ENCODE peak calls at places on chromosome 16, in five cellular contexts. One of them, this sample, is unnamed.

GRCh38 chr16:10122546-10122945 is 59.7 kb downstream of the GRIN2A start:
- DNase-seq in cardiac fibroblast: no peak
- DNase-seq in dorsolateral prefrontal cortex: no peak
- DNase-seq in epithelial cell of esophagus: no peak
- DNase-seq in lower leg skin: no peak
- DNase-seq in this sample: no peak

GRCh38 chr16:13324861-13325260 is 423.5 kb downstream of the SHISA9 start:
- DNase-seq in cardiac fibroblast: no peak
- DNase-seq in dorsolateral prefrontal cortex: no peak
- DNase-seq in epithelial cell of esophagus: no peak
- DNase-seq in lower leg skin: no peak
- DNase-seq in this sample: no peak

GRCh38 chr16:55204923-55205322 is 119.1 kb upstream of the IRX6 start:
- DNase-seq in cardiac fibroblast: no peak
- DNase-seq in dorsolateral prefrontal cortex: no peak
- DNase-seq in epithelial cell of esophagus: no peak
- DNase-seq in lower leg skin: no peak
- DNase-seq in this sample: no peak

GRCh38 chr16:84726670-84727467 is 27.1 kb downstream of the USP10 start:
- DNase-seq in cardiac fibroblast: no peak
- DNase-seq in dorsolateral prefrontal cortex: no peak
- DNase-seq in epithelial cell of esophagus: no peak
- DNase-seq in lower leg skin: no peak
- DNase-seq in this sample: no peak

GRCh38 chr16:8173111-8173644 is 417.1 kb downstream of the TMEM114 start:
- DNase-seq in cardiac fibroblast: peak
- DNase-seq in dorsolateral prefrontal cortex: peak
- DNase-seq in epithelial cell of esophagus: peak
- DNase-seq in lower leg skin: peak
- DNase-seq in this sample: peak

GRCh38 chr16:74117798-74118197 is 178.8 kb upstream of the PSMD7 start:
- DNase-seq in cardiac fibroblast: no peak
- DNase-seq in dorsolateral prefrontal cortex: no peak
- DNase-seq in epithelial cell of esophagus: no peak
- DNase-seq in lower leg skin: no peak
- DNase-seq in this sample: no peak

GRCh38 chr16:28596115-28596630 is 677 bp downstream of the SULT1A2 start:
- DNase-seq in cardiac fibroblast: peak
- DNase-seq in dorsolateral prefrontal cortex: no peak
- DNase-seq in epithelial cell of esophagus: no peak
- DNase-seq in lower leg skin: no peak
- DNase-seq in this sample: no peak

GRCh38 chr16:6643083-6643686 is 689.5 kb upstream of the RBFOX1 start:
- DNase-seq in cardiac fibroblast: peak
- DNase-seq in dorsolateral prefrontal cortex: no peak
- DNase-seq in epithelial cell of esophagus: peak
- DNase-seq in lower leg skin: peak
- DNase-seq in this sample: peak

GRCh38 chr16:69371564-69371963 is 14.2 kb downstream of the TERF2 start:
- DNase-seq in cardiac fibroblast: no peak
- DNase-seq in dorsolateral prefrontal cortex: no peak
- DNase-seq in epithelial cell of esophagus: no peak
- DNase-seq in lower leg skin: no peak
- DNase-seq in this sample: no peak

GRCh38 chr16:4409081-4409932 is 7.1 kb downstream of the CORO7 start:
- DNase-seq in cardiac fibroblast: no peak
- DNase-seq in dorsolateral prefrontal cortex: peak
- DNase-seq in epithelial cell of esophagus: peak
- DNase-seq in lower leg skin: no peak
- DNase-seq in this sample: no peak

GRCh38 chr16:3503513-3503912 is 2.7 kb downstream of the CLUAP1 start:
- DNase-seq in cardiac fibroblast: no peak
- DNase-seq in dorsolateral prefrontal cortex: peak
- DNase-seq in epithelial cell of esophagus: peak
- DNase-seq in lower leg skin: no peak
- DNase-seq in this sample: no peak

GRCh38 chr16:55488306-55488705 is 9.3 kb downstream of the MMP2 start:
- DNase-seq in cardiac fibroblast: no peak
- DNase-seq in dorsolateral prefrontal cortex: no peak
- DNase-seq in epithelial cell of esophagus: no peak
- DNase-seq in lower leg skin: no peak
- DNase-seq in this sample: no peak

GRCh38 chr16:70481929-70482536 is 27.6 kb downstream of the FCSK start:
- DNase-seq in cardiac fibroblast: no peak
- DNase-seq in dorsolateral prefrontal cortex: no peak
- DNase-seq in epithelial cell of esophagus: peak
- DNase-seq in lower leg skin: no peak
- DNase-seq in this sample: no peak

GRCh38 chr16:87806246-87806607 is 40.4 kb upstream of the KLHDC4 start:
- DNase-seq in cardiac fibroblast: no peak
- DNase-seq in dorsolateral prefrontal cortex: no peak
- DNase-seq in epithelial cell of esophagus: peak
- DNase-seq in lower leg skin: no peak
- DNase-seq in this sample: no peak

GRCh38 chr16:74748042-74748709 is 26.4 kb downstream of the FA2H start:
- DNase-seq in cardiac fibroblast: no peak
- DNase-seq in dorsolateral prefrontal cortex: peak
- DNase-seq in epithelial cell of esophagus: no peak
- DNase-seq in lower leg skin: no peak
- DNase-seq in this sample: no peak

GRCh38 chr16:72959301-72959996 is 88.5 kb downstream of the ZFHX3 start:
- DNase-seq in cardiac fibroblast: no peak
- DNase-seq in dorsolateral prefrontal cortex: no peak
- DNase-seq in epithelial cell of esophagus: no peak
- DNase-seq in lower leg skin: no peak
- DNase-seq in this sample: no peak

GRCh38 chr16:29237971-29238370 is 168.5 kb downstream of the NPIPB11 start:
- DNase-seq in cardiac fibroblast: no peak
- DNase-seq in dorsolateral prefrontal cortex: no peak
- DNase-seq in epithelial cell of esophagus: no peak
- DNase-seq in lower leg skin: no peak
- DNase-seq in this sample: no peak

GRCh38 chr16:83118365-83118764 is 491.6 kb downstream of the CDH13 start:
- DNase-seq in cardiac fibroblast: peak
- DNase-seq in dorsolateral prefrontal cortex: no peak
- DNase-seq in epithelial cell of esophagus: peak
- DNase-seq in lower leg skin: no peak
- DNase-seq in this sample: no peak

GRCh38 chr16:82061861-82062525 is 26.9 kb downstream of the HSD17B2 start:
- DNase-seq in cardiac fibroblast: no peak
- DNase-seq in dorsolateral prefrontal cortex: no peak
- DNase-seq in epithelial cell of esophagus: peak
- DNase-seq in lower leg skin: no peak
- DNase-seq in this sample: no peak

GRCh38 chr16:89903908-89904515 is 14.7 kb upstream of the MC1R start:
- DNase-seq in cardiac fibroblast: no peak
- DNase-seq in dorsolateral prefrontal cortex: no peak
- DNase-seq in epithelial cell of esophagus: no peak
- DNase-seq in lower leg skin: no peak
- DNase-seq in this sample: no peak

GRCh38 chr16:21194771-21195301 is 16.5 kb downstream of the ZP2 start:
- DNase-seq in cardiac fibroblast: peak
- DNase-seq in dorsolateral prefrontal cortex: no peak
- DNase-seq in epithelial cell of esophagus: peak
- DNase-seq in lower leg skin: no peak
- DNase-seq in this sample: no peak

GRCh38 chr16:87199379-87199778 is 117.8 kb downstream of the C16orf95 start:
- DNase-seq in cardiac fibroblast: no peak
- DNase-seq in dorsolateral prefrontal cortex: no peak
- DNase-seq in epithelial cell of esophagus: no peak
- DNase-seq in lower leg skin: no peak
- DNase-seq in this sample: no peak

GRCh38 chr16:81553814-81554675 is 109.4 kb downstream of the CMIP start:
- DNase-seq in cardiac fibroblast: no peak
- DNase-seq in dorsolateral prefrontal cortex: peak
- DNase-seq in epithelial cell of esophagus: no peak
- DNase-seq in lower leg skin: no peak
- DNase-seq in this sample: no peak

GRCh38 chr16:53714080-53715050 is 10.4 kb downstream of the FTO start:
- DNase-seq in cardiac fibroblast: peak
- DNase-seq in dorsolateral prefrontal cortex: no peak
- DNase-seq in epithelial cell of esophagus: no peak
- DNase-seq in lower leg skin: peak
- DNase-seq in this sample: no peak
- TF ChIP-seq CTCF in cardiac fibroblast: no peak
- TF ChIP-seq CTCF in dorsolateral prefrontal cortex: no peak
- TF ChIP-seq CTCF in epithelial cell of esophagus: no peak
- TF ChIP-seq CTCF in lower leg skin: no peak
- TF ChIP-seq CTCF in this sample: no peak

GRCh38 chr16:57938936-57939871 is 31.7 kb downstream of the CNGB1 start:
- DNase-seq in cardiac fibroblast: peak
- DNase-seq in dorsolateral prefrontal cortex: peak
- DNase-seq in epithelial cell of esophagus: peak
- DNase-seq in lower leg skin: peak
- DNase-seq in this sample: no peak
- TF ChIP-seq CTCF in cardiac fibroblast: peak
- TF ChIP-seq CTCF in dorsolateral prefrontal cortex: no peak
- TF ChIP-seq CTCF in epithelial cell of esophagus: no peak
- TF ChIP-seq CTCF in lower leg skin: no peak
- TF ChIP-seq CTCF in this sample: no peak

GRCh38 chr16:56610017-56610608 is 1.7 kb downstream of the MT2A start:
- DNase-seq in cardiac fibroblast: peak
- DNase-seq in dorsolateral prefrontal cortex: peak
- DNase-seq in epithelial cell of esophagus: peak
- DNase-seq in lower leg skin: peak
- DNase-seq in this sample: peak
- TF ChIP-seq CTCF in cardiac fibroblast: no peak
- TF ChIP-seq CTCF in dorsolateral prefrontal cortex: no peak
- TF ChIP-seq CTCF in epithelial cell of esophagus: no peak
- TF ChIP-seq CTCF in lower leg skin: no peak
- TF ChIP-seq CTCF in this sample: no peak

GRCh38 chr16:67199011-67199807 is at the start of gene ELMO3:
- DNase-seq in cardiac fibroblast: no peak
- DNase-seq in dorsolateral prefrontal cortex: no peak
- DNase-seq in epithelial cell of esophagus: peak
- DNase-seq in lower leg skin: no peak
- DNase-seq in this sample: no peak
- TF ChIP-seq CTCF in cardiac fibroblast: peak
- TF ChIP-seq CTCF in dorsolateral prefrontal cortex: peak
- TF ChIP-seq CTCF in epithelial cell of esophagus: peak
- TF ChIP-seq CTCF in lower leg skin: no peak
- TF ChIP-seq CTCF in this sample: no peak

GRCh38 chr16:685967-686366 is 1.8 kb upstream of the JMJD8 start:
- DNase-seq in cardiac fibroblast: peak
- DNase-seq in dorsolateral prefrontal cortex: no peak
- DNase-seq in epithelial cell of esophagus: peak
- DNase-seq in lower leg skin: no peak
- DNase-seq in this sample: no peak
- TF ChIP-seq CTCF in cardiac fibroblast: peak
- TF ChIP-seq CTCF in dorsolateral prefrontal cortex: peak
- TF ChIP-seq CTCF in epithelial cell of esophagus: peak
- TF ChIP-seq CTCF in lower leg skin: no peak
- TF ChIP-seq CTCF in this sample: no peak

This sample was measured in omental fat pad.